ENCODE peak calls at places on chromosomes 6 and 20, in four cellular contexts. C, X, S and B are unnamed samples.

GRCh38 chr6:31161216-31162126 is 3.1 kb downstream of the TCF19 start:
- DNase-seq in X (no peak), C (no peak), S (no peak), B (no peak)

GRCh38 chr6:128474481-128474880 is 45.9 kb downstream of the PTPRK start:
- DNase-seq in X (no peak), S (no peak), C (peak; percentile 68), B (no peak)

GRCh38 chr6:149905911-149906371 is 8.0 kb upstream of the RAET1E start:
- DNase-seq in X (no peak), C (no peak), S (peak; percentile 62), B (no peak)

GRCh38 chr20:21105429-21106170 is 558 bp downstream of the LINC00237 start:
- DNase-seq in X (no peak), S (no peak), C (peak; percentile 26), B (no peak)

GRCh38 chr6:7469696-7470095 is 71.8 kb upstream of the DSP start:
- DNase-seq in S (no peak), C (no peak), X (no peak), B (peak; percentile 10)

GRCh38 chr20:17655286-17655651 is 26.8 kb downstream of the RRBP1 start:
- DNase-seq in X (no peak), C (peak; percentile 16), S (no peak), B (no peak)

GRCh38 chr6:43809417-43810305 is 39.6 kb downstream of the VEGFA start:
- DNase-seq in C (peak; percentile 90), X (no peak), S (no peak), B (no peak)

GRCh38 chr6:149897015-149897697 is 757 bp downstream of the RAET1E start:
- DNase-seq in C (peak; percentile 90), X (no peak), S (peak; percentile 95), B (peak; percentile 27)

GRCh38 chr6:140041571-140042332 is 667.3 kb upstream of the CITED2 start:
- DNase-seq in C (no peak), S (no peak), X (no peak), B (no peak)

GRCh38 chr6:131597448-131597847 is 24.4 kb downstream of the ARG1 start:
- DNase-seq in S (no peak), X (peak; percentile 31), C (peak; percentile 27), B (no peak)

GRCh38 chr6:139187489-139187888 is 52.6 kb downstream of the HECA start:
- DNase-seq in X (no peak), C (no peak), S (no peak), B (no peak)

GRCh38 chr6:114367315-114367961 is 24.6 kb upstream of the HS3ST5 start:
- DNase-seq in X (no peak), C (no peak), S (no peak), B (no peak)

GRCh38 chr6:164106345-164106769 is 691.8 kb downstream of the QKI start:
- DNase-seq in S (no peak), C (peak; percentile 37), X (peak; percentile 39), B (no peak)

GRCh38 chr20:3515379-3516175 is 44.8 kb downstream of the ATRN start:
- DNase-seq in S (no peak), X (no peak), C (no peak), B (no peak)

GRCh38 chr6:103983860-103984259 is 875.9 kb downstream of the HACE1 start:
- DNase-seq in S (no peak), C (peak; percentile 77), X (no peak), B (no peak)

GRCh38 chr6:108165714-108166663 is at the start of gene NR2E1:
- DNase-seq in C (no peak), X (no peak), S (no peak), B (no peak)

GRCh38 chr20:60117040-60117439 is 158.8 kb downstream of the CDH26 start:
- DNase-seq in X (no peak), C (no peak), S (no peak), B (no peak)

GRCh38 chr20:9052136-9052535 is 16.8 kb upstream of the PLCB4 start:
- DNase-seq in S (no peak), C (no peak), X (no peak), B (no peak)

GRCh38 chr6:159842035-159842434 is 42.0 kb downstream of the PNLDC1 start:
- DNase-seq in X (no peak), S (no peak), C (peak; percentile 57), B (no peak)

GRCh38 chr6:117384659-117385058 is 41.1 kb downstream of the ROS1 start:
- DNase-seq in X (no peak), S (no peak), C (no peak), B (no peak)

GRCh38 chr6:166951670-166952060 is 4.7 kb downstream of the RNASET2 start:
- DNase-seq in X (no peak), S (no peak), C (no peak), B (no peak)

GRCh38 chr6:67030861-67031260 is 1323.8 kb upstream of the EYS start:
- DNase-seq in S (no peak), C (no peak), X (no peak), B (no peak)

GRCh38 chr6:69894578-69895347 is 28.4 kb downstream of the COL19A1 start:
- DNase-seq in X (no peak), S (no peak), C (peak; percentile 61), B (peak; percentile 39)

GRCh38 chr20:53643031-53643832 is 49.6 kb upstream of the ZNF217 start:
- DNase-seq in C (peak; percentile 92), S (peak; percentile 67), X (peak; percentile 67), B (no peak)

GRCh38 chr20:11852801-11853200 is 64.9 kb upstream of the BTBD3 start:
- DNase-seq in S (no peak), X (no peak), C (peak; percentile 77), B (no peak)

GRCh38 chr6:3226422-3227362 is 761 bp downstream of the TUBB2B start:
- DNase-seq in X (no peak), C (peak; percentile 47), S (no peak), B (no peak)

GRCh38 chr6:135837735-135838449 is 13.6 kb upstream of the PDE7B start:
- DNase-seq in C (no peak), S (no peak), X (no peak), B (no peak)